ENCODE peak calls at places on chromosomes 5 and 9, in five cellular contexts. A is psoas muscle; K is upper lobe of left lung; S is body of pancreas; G is effector memory CD4-positive, alpha-beta T cell. Y is an unnamed sample.

GRCh38 chr9:106920701-106921283 is 57.8 kb downstream of the ZNF462 start:
- DNase-seq in A (no peak), K (no peak), S (no peak), G (no peak), Y (no peak)

GRCh38 chr5:17182494-17182893 is 34.9 kb upstream of the BASP1 start:
- DNase-seq in A (no peak), K (no peak), S (no peak), G (no peak), Y (no peak)

GRCh38 chr9:5013379-5013778 is 28.3 kb downstream of the JAK2 start:
- DNase-seq in A (no peak), K (no peak), S (no peak), G (no peak), Y (no peak)

GRCh38 chr9:23851024-23851629 is 25.1 kb upstream of the ELAVL2 start:
- DNase-seq in A (peak; percentile 42), K (peak; percentile 85), S (no peak), G (no peak), Y (no peak)

GRCh38 chr9:2849943-2850342 is 6.0 kb upstream of the PUM3 start:
- DNase-seq in A (no peak), K (no peak), S (no peak), G (no peak), Y (no peak)

GRCh38 chr5:147177125-147177840 is 57.5 kb upstream of the STK32A start:
- DNase-seq in A (no peak), K (no peak), S (no peak), G (no peak), Y (no peak)

GRCh38 chr5:111563041-111563822 is 50.9 kb upstream of the STARD4 start:
- DNase-seq in A (no peak), K (no peak), S (no peak), G (no peak), Y (no peak)

GRCh38 chr9:19640023-19640422 is 148.8 kb downstream of the SLC24A2 start:
- DNase-seq in A (no peak), K (no peak), S (no peak), G (no peak), Y (no peak)

GRCh38 chr5:10923310-10923709 is 162.3 kb upstream of the DAP start:
- DNase-seq in A (no peak), K (no peak), S (no peak), G (no peak), Y (no peak)

GRCh38 chr9:36486454-36486932 is 86.2 kb upstream of the MELK start:
- DNase-seq in A (no peak), K (no peak), S (peak; percentile 23), G (peak; percentile 10), Y (no peak)

GRCh38 chr5:6188344-6188743 is 190.0 kb downstream of the MED10 start:
- DNase-seq in A (no peak), K (no peak), S (no peak), G (no peak), Y (no peak)

GRCh38 chr9:4382722-4383317 is 83.0 kb upstream of the GLIS3 start:
- DNase-seq in A (no peak), K (no peak), S (no peak), G (no peak), Y (peak; percentile 11)

GRCh38 chr9:89359636-89360315 is 41.5 kb downstream of the SECISBP2 start:
- DNase-seq in A (no peak), K (no peak), S (no peak), G (no peak), Y (no peak)

GRCh38 chr9:34505370-34506120 is 17.2 kb downstream of the ENHO start:
- DNase-seq in A (no peak), K (no peak), S (no peak), G (no peak), Y (no peak)

DNA sequence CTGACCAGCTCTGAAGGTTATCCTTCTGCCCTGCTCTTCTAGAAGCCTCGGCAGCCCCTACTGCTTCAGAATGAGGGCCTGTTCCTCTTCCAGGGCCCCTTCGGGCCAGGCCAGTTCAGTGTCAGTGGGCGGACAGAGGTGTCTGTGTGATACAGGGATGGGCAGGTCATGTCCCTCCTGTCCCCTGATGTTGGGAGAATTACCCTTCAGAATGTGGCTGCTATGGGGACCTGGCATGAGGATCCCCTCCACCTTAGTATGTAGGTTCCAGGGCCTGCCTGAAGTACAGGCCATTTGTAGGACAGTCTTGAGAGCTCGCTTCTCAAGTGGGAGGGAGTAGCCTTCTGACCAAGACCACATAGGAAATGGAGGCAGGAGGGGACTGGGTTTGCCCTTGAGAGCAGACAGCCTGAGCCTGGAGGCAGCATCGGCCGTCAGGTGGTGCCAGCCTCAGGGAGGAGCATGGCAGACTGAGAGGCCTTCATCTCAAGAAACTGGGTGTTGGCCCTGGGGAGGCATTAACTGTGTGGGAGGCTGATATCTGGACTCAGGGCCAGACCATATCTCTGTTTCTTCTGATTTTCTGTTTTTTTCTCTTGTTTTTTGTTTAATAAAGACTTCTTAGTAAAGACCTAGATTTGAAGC is 32.0 kb downstream of the ANGPTL2 start:
- DNase-seq in A (no peak), K (no peak), S (no peak), G (no peak), Y (no peak)
- H3K36me3 ChIP-seq in A (peaks cover 76% of the 10 kb centered on the region), K (no peaks in the 10 kb centered on the region), S (no peaks in the 10 kb centered on the region), G (no peaks in the 10 kb centered on the region), Y (no peaks in the 10 kb centered on the region)

DNA sequence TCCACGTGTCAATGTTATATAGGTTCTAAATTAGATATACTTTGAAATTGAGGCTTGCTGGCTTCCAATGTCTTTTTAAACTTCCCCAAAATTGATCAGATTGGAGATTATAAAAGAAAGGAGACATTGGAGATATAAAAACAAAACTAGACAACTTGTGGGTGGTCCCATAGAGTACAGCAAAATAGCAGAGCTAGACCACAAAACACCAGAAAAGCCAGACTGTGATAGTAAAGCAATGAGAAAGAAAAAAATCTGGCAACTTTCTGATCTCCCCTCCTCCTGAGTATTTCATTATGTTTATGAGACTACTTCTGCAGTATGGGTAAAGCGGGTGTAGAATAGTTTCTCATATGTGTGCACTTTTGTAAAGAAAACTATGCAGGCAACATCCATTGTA is 713.8 kb upstream of the MEF2C start:
- DNase-seq in A (no peak), K (no peak), S (no peak), G (no peak), Y (no peak)
- H3K27ac ChIP-seq in A (no peak overlapping the region), K (no peak overlapping the region), S (no peak overlapping the region), G (no peak overlapping the region), Y (no peak overlapping the region)

GRCh38 chr5:173891367-173891766 is 3.2 kb downstream of the CPEB4 start:
- DNase-seq in A (no peak), K (no peak), S (no peak), G (no peak), Y (no peak)
- H3K4me1 ChIP-seq in A (peaks cover 9% of the 10 kb centered on the region), K (peaks cover 76% of the 10 kb centered on the region), S (peaks cover 30% of the 10 kb centered on the region), G (peaks cover 16% of the 10 kb centered on the region), Y (peaks cover 4% of the 10 kb centered on the region)

GRCh38 chr5:169848792-169849191 is 131.5 kb downstream of the INSYN2B start:
- DNase-seq in A (no peak), K (no peak), S (no peak), G (no peak), Y (no peak)

GRCh38 chr5:169848271-169848670 is 132.0 kb downstream of the INSYN2B start:
- DNase-seq in A (no peak), K (no peak), S (no peak), G (no peak), Y (no peak)

GRCh38 chr5:169850407-169850806 is 129.9 kb downstream of the INSYN2B start:
- DNase-seq in A (no peak), K (no peak), S (no peak), G (no peak), Y (no peak)

GRCh38 chr5:169847519-169847918 is 132.8 kb downstream of the INSYN2B start:
- DNase-seq in A (no peak), K (no peak), S (no peak), G (no peak), Y (no peak)
- H3K36me3 ChIP-seq in A (no peaks in the 10 kb centered on the region), K (no peaks in the 10 kb centered on the region), S (no peaks in the 10 kb centered on the region), G (peaks cover 58% of the 10 kb centered on the region), Y (no peaks in the 10 kb centered on the region)

DNA sequence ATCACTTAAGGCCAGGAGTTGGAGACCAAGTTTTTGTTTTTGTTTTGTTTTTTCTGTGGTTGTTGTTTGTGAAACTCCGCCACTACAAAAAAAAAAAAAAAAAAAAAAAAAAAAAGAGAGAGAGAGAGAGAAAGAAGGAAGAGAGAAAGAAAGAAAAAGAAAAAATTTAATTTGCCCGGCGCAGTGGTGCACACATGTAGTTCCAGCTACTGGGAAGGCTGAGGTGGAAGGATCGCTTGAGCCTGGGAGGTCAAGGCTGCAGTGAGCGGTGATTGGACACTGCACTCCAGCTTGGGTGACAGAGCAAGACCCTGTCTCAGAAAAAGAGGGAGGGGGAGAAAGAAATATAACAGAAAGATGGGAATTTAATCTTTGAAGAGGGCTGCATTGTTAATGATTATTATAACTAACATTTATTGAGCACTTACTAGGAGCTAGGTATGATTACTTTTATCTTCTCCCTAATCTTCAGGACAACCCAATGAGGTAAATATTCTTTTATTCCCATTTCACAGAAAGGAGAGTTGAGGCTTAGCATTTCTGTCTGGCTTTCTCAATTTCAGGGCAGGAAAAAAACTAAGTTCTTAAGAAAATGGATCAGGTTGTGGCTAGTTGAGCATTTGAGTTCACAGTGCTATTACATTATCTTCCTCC is 1.0 kb downstream of the THG1L start:
- DNase-seq in A (no peak), K (no peak), S (no peak), G (no peak), Y (no peak)
- H3K27ac ChIP-seq in A (no peak overlapping the region), K (peak overlapping the region; percentile 89), S (no peak overlapping the region), G (peak overlapping the region; percentile 85), Y (no peak overlapping the region)

GRCh38 chr5:142817961-142818431 is 47.8 kb downstream of the ARHGAP26 start:
- DNase-seq in A (no peak), K (peak; percentile 15), S (peak; percentile 43), G (no peak), Y (no peak)
- H3K4me1 ChIP-seq in A (peaks cover 55% of the 10 kb centered on the region), K (peaks cover 61% of the 10 kb centered on the region), S (peaks cover 35% of the 10 kb centered on the region), G (no peaks in the 10 kb centered on the region), Y (peaks cover 5% of the 10 kb centered on the region)

Y was measured in iPS DF 6.9.